ENCODE peak calls at places on chromosome 3, in seven cellular contexts. J, P, E, L, R, U and X are unnamed samples.

GRCh38 chr3:9793161-9793781 is 389 bp downstream of the ARPC4 start:
- DNase-seq in J (peak), P (peak), E (peak), L (no peak), R (peak), U (no peak), X (peak)

GRCh38 chr3:145639207-145639606 is 521.8 kb downstream of the PLOD2 start:
- DNase-seq in J (no peak), P (peak), E (peak), L (no peak), R (peak), U (no peak), X (peak)

GRCh38 chr3:171415070-171415469 is 45.1 kb downstream of the TNIK start:
- DNase-seq in J (no peak), P (peak), E (no peak), L (no peak), R (peak), U (no peak), X (peak)

GRCh38 chr3:149368201-149368849 is 9.1 kb downstream of the TM4SF1 start:
- DNase-seq in J (no peak), P (no peak), E (no peak), L (no peak), R (no peak), U (no peak), X (no peak)

GRCh38 chr3:122014741-122015140 is 7.3 kb downstream of the ILDR1 start:
- DNase-seq in J (no peak), P (no peak), E (no peak), L (no peak), R (no peak), U (no peak), X (no peak)

GRCh38 chr3:100463002-100463401 is 29.4 kb upstream of the TMEM45A start:
- DNase-seq in J (no peak), P (peak), E (peak), L (no peak), R (peak), U (no peak), X (peak)

GRCh38 chr3:8990266-8991215 is 27.3 kb upstream of the RAD18 start:
- DNase-seq in J (no peak), P (peak), E (no peak), L (no peak), R (peak), U (no peak), X (no peak)

GRCh38 chr3:21901504-21901903 is 150.5 kb upstream of the ZNF385D start:
- DNase-seq in J (no peak), P (no peak), E (no peak), L (no peak), R (no peak), U (no peak), X (no peak)

GRCh38 chr3:52471371-52472238 is 16.2 kb downstream of the NISCH start:
- DNase-seq in J (peak), P (no peak), E (peak), L (peak), R (peak), U (no peak), X (peak)

GRCh38 chr3:140206196-140207040 is 271.4 kb downstream of the CLSTN2 start:
- DNase-seq in J (no peak), P (peak), E (peak), L (no peak), R (peak), U (no peak), X (peak)

GRCh38 chr3:178485756-178486155 is 50.5 kb upstream of the KCNMB2 start:
- DNase-seq in J (no peak), P (peak), E (no peak), L (no peak), R (peak), U (no peak), X (peak)

GRCh38 chr3:60192297-60193114 is 1058.7 kb downstream of the FHIT start:
- DNase-seq in J (no peak), P (no peak), E (no peak), L (no peak), R (no peak), U (no peak), X (no peak)

GRCh38 chr3:128311441-128311844 is 155.2 kb downstream of the DNAJB8 start:
- DNase-seq in J (no peak), P (no peak), E (peak), L (no peak), R (no peak), U (no peak), X (no peak)

GRCh38 chr3:125194061-125194848 is 18.3 kb downstream of the SLC12A8 start:
- DNase-seq in J (no peak), P (peak), E (no peak), L (no peak), R (no peak), U (no peak), X (no peak)

GRCh38 chr3:61561374-61562041 is at the start of gene PTPRG:
- DNase-seq in J (peak), P (peak), E (peak), L (peak), R (peak), U (peak), X (peak)

GRCh38 chr3:72657666-72658065 is 190.6 kb downstream of the SHQ1 start:
- DNase-seq in J (no peak), P (no peak), E (no peak), L (no peak), R (no peak), U (no peak), X (no peak)

GRCh38 chr3:171950373-171950772 is 89.0 kb upstream of the FNDC3B start:
- DNase-seq in J (no peak), P (peak), E (peak), L (no peak), R (peak), U (no peak), X (peak)

GRCh38 chr3:111667621-111668239 is 72.6 kb upstream of the ZBED2 start:
- DNase-seq in J (peak), P (peak), E (no peak), L (no peak), R (peak), U (no peak), X (peak)

GRCh38 chr3:46062679-46063078 is 35.4 kb upstream of the XCR1 start:
- DNase-seq in J (no peak), P (peak), E (peak), L (no peak), R (no peak), U (no peak), X (peak)
- H3K4me3 ChIP-seq in J (no peak), P (no peak), E (no peak), L (no peak), R (no peak), U (no peak), X (no peak)

GRCh38 chr3:78204977-78205376 is 1165.1 kb downstream of the ROBO2 start:
- DNase-seq in J (no peak), P (peak), E (peak), L (no peak), R (peak), U (no peak), X (peak)
- H3K4me3 ChIP-seq in J (no peak), P (peak), E (no peak), L (no peak), R (no peak), U (no peak), X (no peak)

DNA sequence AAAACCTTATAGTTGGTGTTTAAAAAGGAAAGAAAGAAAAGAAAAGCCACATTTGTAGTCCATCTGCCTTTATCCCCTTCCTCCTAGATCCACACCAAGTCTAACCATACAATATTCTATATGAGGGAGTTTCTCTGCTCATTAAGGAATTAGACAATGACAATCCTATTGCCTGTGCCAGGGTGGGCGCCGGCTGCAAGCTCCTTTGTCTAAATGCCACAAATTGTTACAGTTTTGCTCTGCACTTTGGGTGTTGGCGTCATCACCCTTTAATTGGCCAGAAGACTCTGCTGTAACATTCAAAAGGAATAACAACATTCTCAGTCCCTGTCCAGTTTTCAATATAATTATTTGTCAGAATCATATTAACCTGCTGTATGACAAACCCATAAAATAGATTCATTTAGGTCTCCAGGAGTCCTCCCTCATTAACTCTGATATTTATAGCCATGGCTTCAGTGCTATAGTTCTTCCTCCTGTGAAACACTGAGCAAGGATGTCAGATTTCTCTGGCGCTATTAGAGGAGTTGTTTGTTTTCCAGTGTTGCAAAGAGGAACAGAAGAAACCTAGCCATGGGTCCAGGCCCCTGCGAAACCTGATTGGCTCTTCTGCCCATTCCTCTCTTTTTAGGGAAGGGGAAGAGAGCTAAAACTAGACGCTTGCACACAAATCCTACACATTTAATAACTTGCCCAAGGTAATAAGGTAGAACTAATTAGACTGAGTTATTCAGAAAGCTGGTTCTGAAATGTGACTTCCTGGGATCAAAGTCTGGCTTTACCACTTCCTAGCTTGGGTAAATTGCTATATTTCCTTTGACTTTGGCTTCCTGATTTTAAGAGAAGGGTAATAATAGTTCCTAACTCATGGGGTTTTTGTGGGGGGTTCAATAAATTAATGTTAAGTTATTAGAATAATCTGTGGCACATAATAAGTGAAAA is 112.4 kb downstream of the CD47 start:
- DNase-seq in J (no peak), P (no peak), E (no peak), L (no peak), R (no peak), U (no peak), X (no peak)
- H3K4me3 ChIP-seq in J (no peak), P (no peak), E (no peak), L (no peak), R (no peak), U (no peak), X (no peak)

GRCh38 chr3:152204218-152204617 is 64.5 kb upstream of the MBNL1 start:
- DNase-seq in J (no peak), P (no peak), E (no peak), L (no peak), R (no peak), U (no peak), X (no peak)

GRCh38 chr3:152206243-152206642 is 62.5 kb upstream of the MBNL1 start:
- DNase-seq in J (no peak), P (no peak), E (no peak), L (no peak), R (no peak), U (no peak), X (no peak)

GRCh38 chr3:152202976-152203626 is 65.6 kb upstream of the MBNL1 start:
- DNase-seq in J (no peak), P (no peak), E (no peak), L (no peak), R (no peak), U (no peak), X (peak)

GRCh38 chr3:152203677-152204076 is 65.1 kb upstream of the MBNL1 start:
- DNase-seq in J (no peak), P (no peak), E (no peak), L (no peak), R (no peak), U (no peak), X (peak)

GRCh38 chr3:152205097-152205593 is 63.6 kb upstream of the MBNL1 start:
- DNase-seq in J (no peak), P (no peak), E (no peak), L (no peak), R (no peak), U (no peak), X (no peak)
- H3K4me3 ChIP-seq in J (peak), P (no peak), E (no peak), L (peak), R (no peak), U (peak), X (no peak)

GRCh38 chr3:156664285-156665178 is 9.9 kb upstream of the TIPARP start:
- DNase-seq in J (no peak), P (no peak), E (no peak), L (no peak), R (no peak), U (no peak), X (peak)
- H3K4me3 ChIP-seq in J (no peak), P (no peak), E (no peak), L (no peak), R (no peak), U (no peak), X (no peak)

DNA sequence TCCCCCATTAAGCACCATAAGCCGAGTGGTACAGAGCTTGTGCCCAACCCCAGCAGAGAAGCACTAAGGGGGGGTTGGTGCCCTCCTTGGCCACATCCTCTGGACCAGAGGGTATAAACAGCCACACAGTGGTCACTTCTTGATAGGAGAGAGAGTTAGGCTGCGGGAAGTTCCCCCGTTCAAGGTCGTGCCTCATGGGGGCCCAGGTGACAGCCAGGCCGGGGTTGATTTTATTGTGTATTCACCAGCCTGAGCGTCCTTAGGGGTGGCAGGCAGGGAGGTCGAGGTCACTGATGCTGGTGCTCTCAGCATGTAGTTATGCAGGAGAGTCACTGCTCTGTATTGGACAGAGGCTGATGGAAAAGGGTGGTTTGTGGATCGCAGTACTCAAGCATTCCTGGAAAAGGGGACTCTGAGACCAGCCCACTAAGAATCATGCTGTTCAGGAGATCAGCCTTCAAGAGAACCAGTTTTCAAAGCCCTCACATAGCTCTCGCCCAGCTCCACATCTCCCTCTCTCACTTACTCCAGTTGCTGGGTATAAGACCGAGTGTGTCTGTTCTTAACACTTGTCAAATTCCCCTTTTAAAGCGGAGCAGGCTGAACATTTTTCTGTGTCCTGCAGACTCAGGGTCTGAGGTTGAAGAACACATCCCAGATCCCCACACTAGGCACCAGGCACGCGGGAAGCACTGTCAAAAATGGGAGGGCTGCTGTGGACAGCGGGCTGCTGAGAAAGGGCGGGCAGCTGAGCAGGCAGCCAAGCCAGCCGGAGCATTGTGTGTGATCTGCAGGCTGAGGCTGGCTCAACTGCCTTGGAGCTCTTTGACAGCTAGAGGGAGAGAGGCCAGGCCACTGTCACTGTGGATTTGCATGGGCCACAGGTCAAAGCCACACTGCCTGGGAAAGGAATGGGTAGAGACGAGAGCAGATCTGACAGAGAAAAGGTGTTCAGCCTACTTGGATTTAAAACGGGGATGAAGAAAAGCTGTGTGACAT is 279.3 kb upstream of the LRRFIP2 start:
- DNase-seq in J (peak), P (no peak), E (peak), L (peak), R (no peak), U (peak), X (no peak)
- H3K4me3 ChIP-seq in J (peak), P (no peak), E (peak), L (peak), R (no peak), U (peak), X (no peak)

DNA sequence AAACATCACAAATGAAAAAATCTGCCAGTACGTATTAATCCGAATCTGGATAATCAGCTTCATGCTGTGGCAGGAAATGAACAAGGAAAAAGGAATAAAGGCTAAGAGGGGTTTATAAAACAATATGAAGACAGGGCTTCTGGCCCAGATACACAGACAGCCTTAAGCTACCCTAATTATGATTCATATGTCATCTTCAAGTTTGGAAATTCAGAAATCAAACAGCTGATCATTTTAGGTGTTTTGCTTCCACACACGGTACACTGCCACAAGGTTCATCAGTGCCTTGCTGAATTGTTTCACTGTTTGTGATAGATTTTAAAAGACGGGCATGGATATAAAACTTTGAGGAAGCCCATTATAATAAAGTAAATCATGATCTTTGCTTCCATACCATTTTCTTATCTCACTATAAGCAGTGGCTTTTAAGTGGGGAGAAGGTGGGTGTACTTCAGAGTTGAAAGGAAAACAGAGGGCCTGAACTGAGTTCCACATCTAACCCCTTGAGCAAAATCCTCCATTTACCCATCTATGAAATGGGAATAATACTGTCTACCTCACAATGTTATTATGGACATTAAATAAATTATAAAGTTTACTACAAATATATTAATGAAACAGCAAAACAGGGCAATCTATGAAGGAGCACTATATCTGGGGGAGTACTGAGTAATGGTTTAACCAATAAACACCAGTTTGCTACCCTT is 15.7 kb downstream of the GTPBP8 start:
- DNase-seq in J (no peak), P (no peak), E (no peak), L (no peak), R (no peak), U (no peak), X (no peak)
- H3K4me3 ChIP-seq in J (no peak), P (no peak), E (no peak), L (no peak), R (no peak), U (no peak), X (no peak)

DNA sequence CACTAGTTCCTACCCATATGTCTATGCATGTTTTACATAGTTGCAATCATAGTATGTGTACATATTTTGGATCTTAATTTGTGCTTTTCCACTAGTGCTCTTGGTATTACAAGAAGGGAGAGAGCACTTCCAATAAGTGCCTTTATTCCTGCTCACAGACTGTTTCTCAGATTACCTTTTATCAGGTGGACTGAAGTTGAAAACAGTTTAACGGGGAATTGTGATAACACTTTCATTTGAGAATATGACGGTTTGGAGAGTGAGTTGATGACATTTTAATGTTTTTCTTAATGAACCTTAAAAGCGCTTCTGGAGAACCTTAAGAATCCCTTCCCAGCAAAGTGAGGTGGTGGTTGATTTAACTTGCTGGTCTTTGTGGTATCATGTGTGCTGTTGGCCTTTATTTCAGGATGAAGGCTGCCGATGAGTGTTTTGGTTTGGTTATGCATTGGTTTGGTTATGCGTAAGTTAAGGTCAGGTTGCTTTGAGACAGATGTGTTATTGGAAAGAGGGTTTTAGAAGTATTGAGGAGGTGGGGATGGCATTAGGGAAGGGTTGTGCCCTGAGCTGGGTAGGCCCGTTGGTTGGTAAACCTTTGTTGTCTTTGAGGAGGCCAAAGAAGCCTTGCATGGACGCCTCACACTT is 2.8 kb downstream of the EDEM1 start:
- DNase-seq in J (no peak), P (no peak), E (no peak), L (no peak), R (no peak), U (no peak), X (no peak)
- H3K4me3 ChIP-seq in J (no peak), P (peak), E (no peak), L (peak), R (no peak), U (no peak), X (peak)

GRCh38 chr3:42194943-42195510 is 71.0 kb downstream of the CCK start:
- DNase-seq in J (no peak), P (peak), E (no peak), L (no peak), R (no peak), U (no peak), X (no peak)
- H3K4me3 ChIP-seq in J (no peak), P (no peak), E (no peak), L (no peak), R (no peak), U (no peak), X (no peak)

GRCh38 chr3:120645083-120645800 is 36.8 kb downstream of the HGD start:
- DNase-seq in J (no peak), P (peak), E (no peak), L (no peak), R (no peak), U (no peak), X (no peak)
- H3K4me3 ChIP-seq in J (no peak), P (no peak), E (no peak), L (no peak), R (no peak), U (no peak), X (no peak)